ENCODE peak calls at places on chromosomes 16 and 17, in eight cellular contexts. L is GM13977, F is lower leg skin, P is GM10248, W is cardiac fibroblast, K is Panc1, O is heart right ventricle, E is WERI-Rb-1. B is an unnamed sample.
A peak's percentile ranks its signal among the peaks of the same experiment; 100 is the strongest.

GRCh38 chr16:4505356-4506153 is 29.4 kb downstream of the HMOX2 start:
- DNase-seq in P (peak; percentile 85), W (no peak), O (no peak), F (no peak), K (no peak), L (peak; percentile 77), E (no peak), B (peak; percentile 89)

GRCh38 chr16:3696425-3697218 is 20.7 kb downstream of the TRAP1 start:
- DNase-seq in P (no peak), F (no peak), O (no peak), L (no peak), E (no peak), K (no peak), W (peak; percentile 79), B (no peak)

GRCh38 chr16:31145398-31145990 is 4.4 kb downstream of the PRSS36 start:
- DNase-seq in W (no peak), F (no peak), K (no peak), E (no peak), O (no peak), L (no peak), P (no peak), B (no peak)

GRCh38 chr16:87541004-87541881 is 48.4 kb upstream of the ZCCHC14 start:
- DNase-seq in O (peak; percentile 61), K (no peak), P (no peak), F (no peak), L (no peak), W (peak; percentile 88), E (no peak), B (no peak)

GRCh38 chr16:58501242-58502131 is 1.5 kb downstream of the NDRG4 start:
- DNase-seq in L (peak; percentile 50), W (no peak), K (no peak), O (no peak), F (no peak), E (peak; percentile 80), P (peak; percentile 26), B (no peak)

GRCh38 chr17:10032142-10032541 is 127.1 kb upstream of the RCVRN start:
- DNase-seq in E (no peak), W (no peak), F (no peak), L (no peak), O (no peak), P (no peak), K (no peak), B (no peak)

GRCh38 chr16:46428108-46429061 is 192.8 kb downstream of the SHCBP1 start:
- DNase-seq in L (peak; percentile 1), K (no peak), F (no peak), E (no peak), O (no peak), P (peak; percentile 0), W (no peak), B (no peak)

GRCh38 chr17:6755731-6756184 is at the start of gene XAF1:
- DNase-seq in O (peak; percentile 73), W (peak; percentile 77), L (no peak), F (peak; percentile 35), P (peak; percentile 58), K (no peak), E (no peak), B (peak; percentile 47)

GRCh38 chr17:10471853-10472252 is 2.5 kb upstream of the MYH4 start:
- DNase-seq in K (peak; percentile 30), P (no peak), E (no peak), L (no peak), W (peak; percentile 50), O (no peak), F (no peak), B (no peak)

GRCh38 chr17:12667299-12667958 is 1.7 kb downstream of the MYOCD start:
- DNase-seq in K (peak; percentile 13), W (peak; percentile 76), L (peak; percentile 53), E (peak; percentile 56), F (no peak), P (peak; percentile 32), O (peak; percentile 54), B (no peak)

GRCh38 chr17:61475726-61476125 is 23.5 kb downstream of the TBX4 start:
- DNase-seq in K (no peak), W (peak; percentile 42), O (no peak), F (no peak), L (no peak), P (no peak), E (no peak), B (no peak)

GRCh38 chr16:62240722-62241121 is 204.5 kb upstream of the CDH8 start:
- DNase-seq in W (no peak), O (no peak), P (no peak), F (no peak), E (no peak), K (no peak), L (no peak), B (no peak)

GRCh38 chr17:16942141-16943031 is 29.5 kb downstream of the TNFRSF13B start:
- DNase-seq in W (peak; percentile 23), E (no peak), P (no peak), K (no peak), O (no peak), F (no peak), L (no peak), B (no peak)

GRCh38 chr17:45338023-45338781 is 21.4 kb upstream of the MAP3K14 start:
- DNase-seq in P (no peak), W (peak; percentile 21), O (peak; percentile 59), F (no peak), K (no peak), E (no peak), L (no peak), B (no peak)

DNA sequence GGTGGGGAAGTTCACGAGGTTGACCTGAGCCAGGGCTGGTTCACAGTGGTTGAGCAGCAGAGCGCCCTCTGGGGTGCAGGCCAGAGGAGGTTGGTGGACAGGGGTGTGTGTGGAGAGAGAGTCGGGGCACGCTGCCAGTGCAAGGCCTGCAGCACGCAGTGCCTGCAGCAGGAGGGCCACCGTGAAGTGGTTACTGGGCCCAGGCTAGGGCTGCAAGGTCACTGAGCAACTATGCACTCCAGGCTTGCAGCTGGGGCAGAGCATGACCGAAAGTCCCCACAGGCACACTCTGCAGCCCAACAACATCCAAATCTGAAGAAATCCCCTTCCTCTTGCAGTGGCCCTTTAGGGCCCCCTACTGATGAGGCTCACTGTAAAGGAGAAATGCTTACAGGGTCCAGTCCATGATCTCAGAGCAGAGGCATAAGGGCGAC is 89.1 kb upstream of the NOL11 start:
- DNase-seq in F (no peak), K (no peak), L (peak; percentile 72), P (peak; percentile 66), W (no peak), O (no peak), E (peak; percentile 53), B (no peak)
- TF ChIP-seq CTCF in F (no peak), K (peak; percentile 47), L (peak; percentile 67), P (peak; percentile 61), W (no peak), O (no peak), E (peak; percentile 65), B (peak; percentile 45)

DNA sequence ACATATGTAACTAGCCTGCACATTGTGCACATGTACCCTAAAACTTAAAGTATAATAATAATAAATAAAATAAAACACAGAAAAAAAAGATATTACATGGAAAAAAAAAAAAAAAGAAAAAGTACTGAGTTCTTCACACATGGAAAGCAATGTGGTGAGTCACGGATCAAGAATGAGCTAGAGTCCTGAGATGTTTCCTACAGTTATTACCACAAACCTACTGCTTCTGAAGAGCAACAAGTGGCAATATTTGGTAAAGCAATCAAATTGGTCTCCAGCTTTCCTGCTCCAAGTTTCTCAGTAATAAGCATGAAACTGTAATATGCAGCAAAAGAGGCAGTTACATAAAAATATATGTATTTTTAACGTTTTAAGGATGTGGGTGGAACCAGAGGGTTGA is 223.3 kb upstream of the SALL1 start:
- DNase-seq in P (no peak), W (peak; percentile 78), K (no peak), L (no peak), F (no peak), O (no peak), E (no peak), B (no peak)
- TF ChIP-seq CTCF in P (no peak), W (no peak), K (no peak), L (no peak), F (no peak), O (no peak), E (no peak), B (no peak)

DNA sequence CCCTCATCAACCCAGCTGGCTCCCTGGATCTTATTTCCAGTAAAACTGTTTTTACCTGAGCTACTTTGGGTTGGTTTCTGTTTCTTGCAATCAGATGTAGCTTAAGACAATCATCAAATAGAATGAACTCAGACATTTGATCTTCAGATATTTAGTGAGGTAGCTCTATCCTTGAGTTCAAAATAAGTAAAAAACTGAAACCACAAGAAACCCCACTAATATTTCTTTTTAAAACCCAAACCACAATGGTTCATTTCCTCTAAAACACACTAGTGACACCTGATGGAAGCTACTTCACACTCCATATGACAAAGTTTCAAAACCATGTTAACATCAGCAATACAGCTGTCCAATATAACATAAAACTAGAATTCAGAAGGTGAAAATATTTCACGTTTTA is 37.8 kb downstream of the CACNG1 start:
- DNase-seq in W (no peak), K (no peak), O (no peak), L (peak; percentile 65), E (no peak), F (no peak), P (peak; percentile 60), B (peak; percentile 34)
- TF ChIP-seq CTCF in W (no peak), K (peak; percentile 5), O (no peak), L (peak; percentile 50), E (no peak), F (no peak), P (peak; percentile 33), B (peak; percentile 29)

GRCh38 chr17:77435272-77436057 is 294.7 kb downstream of the SEC14L1 start:
- DNase-seq in W (no peak), E (peak; percentile 56), F (no peak), K (no peak), L (no peak), P (no peak), O (no peak), B (no peak)
- TF ChIP-seq CTCF in W (no peak), E (peak; percentile 17), F (no peak), K (no peak), L (no peak), P (no peak), O (no peak), B (no peak)

GRCh38 chr17:74923538-74924249 is 379 bp upstream of the OTOP2 start:
- DNase-seq in O (peak; percentile 54), W (peak; percentile 48), E (peak; percentile 84), L (peak; percentile 96), P (peak; percentile 87), K (no peak), F (peak; percentile 38), B (no peak)
- TF ChIP-seq CTCF in O (peak; percentile 51), W (peak; percentile 58), E (peak; percentile 94), L (peak; percentile 92), P (peak; percentile 89), K (peak; percentile 99), F (no peak), B (peak; percentile 80)

DNA sequence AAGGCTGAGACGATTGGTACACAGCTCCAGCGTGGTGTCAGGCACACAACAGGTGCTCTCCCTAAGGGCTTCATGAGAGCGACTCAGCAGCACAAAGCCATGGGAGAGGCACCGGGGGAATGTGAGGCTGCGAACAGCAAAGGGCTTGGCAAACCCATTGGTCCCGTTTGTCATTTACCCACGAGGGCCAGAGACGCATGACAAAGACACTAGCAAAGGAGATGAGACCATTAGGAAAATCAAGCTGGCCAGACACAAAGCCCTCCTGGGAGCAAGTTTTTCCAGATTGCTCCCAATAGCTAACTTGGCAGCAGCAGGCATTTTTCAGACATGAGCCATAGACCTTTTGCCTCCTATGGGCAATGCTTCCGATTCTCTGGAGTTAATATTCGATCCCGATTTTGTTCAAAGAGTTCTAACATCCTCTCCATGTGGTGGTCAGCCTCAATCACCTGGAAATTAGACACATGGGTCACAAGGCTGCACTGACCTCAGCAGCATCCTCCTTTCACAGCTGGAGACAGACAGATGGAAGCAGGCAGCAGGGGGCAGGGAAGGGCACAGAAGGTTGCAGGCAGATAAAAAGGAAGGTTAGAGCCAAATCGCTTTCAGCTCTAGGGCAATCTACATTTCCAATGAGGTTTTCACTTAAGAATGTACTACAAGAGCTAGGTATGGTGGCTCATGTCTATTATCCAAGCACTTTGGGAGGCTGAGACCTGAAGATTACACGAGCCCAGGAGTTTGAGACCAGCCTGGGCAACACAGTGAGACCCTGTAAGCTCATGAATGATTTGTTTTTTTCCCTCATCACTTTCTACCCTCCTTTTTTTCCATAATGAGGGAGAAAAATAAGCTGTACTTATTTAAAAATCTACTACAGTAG is 38.1 kb downstream of the TK2 start:
- DNase-seq in L (no peak), W (peak; percentile 81), E (peak; percentile 37), K (no peak), F (no peak), O (no peak), P (no peak), B (no peak)
- TF ChIP-seq CTCF in L (no peak), W (peak; percentile 8), E (no peak), K (no peak), F (no peak), O (no peak), P (no peak), B (peak; percentile 27)